ENCODE peak calls at places on chromosomes 3 and 15, in ten cellular contexts. X, Y, G, Q, I, C, A, V, E and N are unnamed samples.

GRCh38 chr3:36924748-36925521 is 19.9 kb downstream of the TRANK1 start:
- DNase-seq in G (no peak), Q (no peak), V (no peak), E (no peak), Y (peak), C (no peak), A (no peak), X (no peak), I (no peak), N (no peak)

GRCh38 chr15:76866716-76867321 is 38.3 kb downstream of the SCAPER start:
- DNase-seq in X (no peak), Y (peak), E (peak), V (no peak), C (no peak), Q (no peak), G (no peak), I (peak), A (no peak), N (no peak)

GRCh38 chr15:100725121-100726069 is 123.0 kb downstream of the ASB7 start:
- DNase-seq in I (peak), Y (no peak), A (peak), G (no peak), E (peak), C (peak), X (no peak), V (peak), Q (no peak), N (no peak)

GRCh38 chr15:77759896-77760592 is 127.3 kb upstream of the LINGO1 start:
- DNase-seq in A (no peak), X (no peak), V (no peak), E (no peak), C (no peak), G (no peak), Q (no peak), Y (no peak), I (no peak), N (no peak)

GRCh38 chr3:69712244-69712643 is 27.0 kb upstream of the MITF start:
- DNase-seq in Q (no peak), Y (no peak), X (no peak), V (no peak), C (no peak), I (no peak), G (no peak), E (no peak), A (no peak), N (no peak)

GRCh38 chr3:51568041-51568440 is 29.5 kb downstream of the RAD54L2 start:
- DNase-seq in X (no peak), V (no peak), E (no peak), Q (no peak), Y (no peak), A (no peak), I (no peak), G (no peak), C (no peak), N (no peak)

GRCh38 chr3:45218578-45219390 is 7.3 kb downstream of the TMEM158 start:
- DNase-seq in Y (no peak), G (no peak), A (no peak), E (peak), X (no peak), I (peak), V (no peak), Q (no peak), C (no peak), N (no peak)

GRCh38 chr3:61559108-61559731 is 2.2 kb upstream of the PTPRG start:
- DNase-seq in E (no peak), I (no peak), C (no peak), G (no peak), Q (no peak), Y (no peak), A (no peak), V (no peak), X (no peak), N (no peak)

GRCh38 chr3:126003447-126004190 is 34.6 kb downstream of the ROPN1B start:
- DNase-seq in E (no peak), G (no peak), X (no peak), Q (no peak), V (no peak), C (no peak), I (no peak), A (no peak), Y (no peak), N (no peak)

GRCh38 chr3:4674216-4674615 is 181.1 kb downstream of the ITPR1 start:
- DNase-seq in C (no peak), Y (no peak), X (no peak), A (no peak), V (no peak), I (peak), E (peak), Q (no peak), G (no peak), N (no peak)

GRCh38 chr15:74141591-74141990 is 11.2 kb downstream of the ISLR2 start:
- DNase-seq in I (no peak), Q (no peak), G (no peak), Y (no peak), A (no peak), X (no peak), V (no peak), E (peak), C (no peak), N (no peak)

GRCh38 chr15:66955001-66955516 is 110.3 kb upstream of the SMAD3 start:
- DNase-seq in Y (no peak), Q (no peak), E (no peak), I (no peak), G (no peak), V (no peak), A (no peak), X (no peak), C (no peak), N (no peak)

GRCh38 chr15:68010366-68010765 is 43.7 kb upstream of the PIAS1 start:
- DNase-seq in Q (no peak), Y (no peak), E (no peak), A (no peak), C (no peak), X (no peak), G (no peak), V (peak), I (no peak), N (no peak)

GRCh38 chr3:177878192-177878591 is 658.0 kb upstream of the KCNMB2 start:
- DNase-seq in A (no peak), I (no peak), X (no peak), E (no peak), Q (no peak), Y (no peak), V (no peak), C (no peak), G (no peak), N (no peak)

GRCh38 chr15:46456431-46456830 is 821.6 kb downstream of the SQOR start:
- DNase-seq in V (no peak), E (no peak), Y (no peak), C (no peak), I (no peak), X (no peak), Q (no peak), A (no peak), G (no peak), N (no peak)

GRCh38 chr3:72657666-72658065 is 190.6 kb downstream of the SHQ1 start:
- DNase-seq in C (no peak), V (no peak), X (peak), E (no peak), Y (no peak), G (no peak), I (no peak), Q (no peak), A (no peak), N (no peak)

GRCh38 chr3:109731639-109732473 is 394.5 kb upstream of the DPPA4 start:
- DNase-seq in A (peak), G (no peak), Q (peak), V (no peak), C (peak), Y (peak), E (peak), I (peak), X (peak), N (no peak)

DNA sequence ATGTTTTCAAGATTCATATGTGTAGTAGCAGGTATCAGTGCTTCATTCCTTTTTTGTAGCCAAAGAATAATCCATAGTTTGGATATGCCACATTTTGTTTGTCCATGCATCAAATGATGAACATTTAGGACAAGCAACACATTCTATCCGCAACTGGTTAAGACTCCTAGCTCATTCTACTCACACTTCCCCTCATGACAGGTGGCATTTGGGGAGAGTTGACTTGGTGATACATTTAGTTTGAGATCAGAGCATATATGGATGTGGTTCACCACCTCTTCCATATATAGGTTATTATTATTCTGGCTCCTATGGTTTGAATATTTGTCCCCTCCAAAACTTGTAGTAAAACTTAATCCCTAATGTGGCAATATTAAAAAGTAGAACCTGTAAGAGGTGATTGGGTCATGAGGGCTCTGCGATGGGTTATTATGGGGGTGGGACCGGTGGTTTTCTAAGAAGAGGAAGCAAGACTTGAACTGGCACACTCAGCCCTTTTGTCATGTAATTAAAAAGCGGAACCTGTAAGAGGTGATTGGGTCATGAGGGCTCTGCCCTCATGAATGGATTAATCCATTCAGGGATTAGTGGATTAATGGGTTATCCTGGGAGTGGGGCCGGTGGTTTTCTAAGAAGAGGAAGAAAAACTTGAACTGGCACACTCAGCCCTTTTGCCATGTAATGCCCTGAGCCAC is 75.3 kb upstream of the HRH1 start:
- DNase-seq in E (no peak), G (no peak), I (no peak), A (no peak), Q (no peak), Y (no peak), V (no peak), C (no peak), X (peak), N (no peak)
- TF ChIP-seq CTCF in E (no peak), G (no peak), I (no peak), A (no peak), Q (no peak), Y (no peak), V (no peak), C (no peak), X (no peak), N (no peak)

GRCh38 chr3:115165701-115166100 is 18.6 kb upstream of the ZBTB20 start:
- DNase-seq in E (no peak), Y (no peak), I (no peak), V (no peak), C (no peak), X (no peak), A (no peak), Q (no peak), G (no peak), N (no peak)

GRCh38 chr3:115164374-115165221 is 17.5 kb upstream of the ZBTB20 start:
- DNase-seq in C (no peak), G (no peak), V (no peak), X (no peak), I (no peak), Y (no peak), Q (no peak), E (no peak), A (no peak), N (no peak)

GRCh38 chr3:115165266-115165665 is 18.2 kb upstream of the ZBTB20 start:
- DNase-seq in V (no peak), X (no peak), Y (no peak), G (no peak), I (no peak), E (no peak), C (no peak), Q (no peak), A (no peak), N (no peak)

GRCh38 chr3:115169808-115170207 is 22.7 kb upstream of the ZBTB20 start:
- DNase-seq in V (no peak), E (peak), A (no peak), I (peak), Y (no peak), G (no peak), C (no peak), Q (no peak), X (no peak), N (no peak)
- TF ChIP-seq CTCF in V (no peak), E (peak), A (no peak), I (no peak), Y (peak), G (peak), C (no peak), Q (no peak), X (no peak), N (no peak)

DNA sequence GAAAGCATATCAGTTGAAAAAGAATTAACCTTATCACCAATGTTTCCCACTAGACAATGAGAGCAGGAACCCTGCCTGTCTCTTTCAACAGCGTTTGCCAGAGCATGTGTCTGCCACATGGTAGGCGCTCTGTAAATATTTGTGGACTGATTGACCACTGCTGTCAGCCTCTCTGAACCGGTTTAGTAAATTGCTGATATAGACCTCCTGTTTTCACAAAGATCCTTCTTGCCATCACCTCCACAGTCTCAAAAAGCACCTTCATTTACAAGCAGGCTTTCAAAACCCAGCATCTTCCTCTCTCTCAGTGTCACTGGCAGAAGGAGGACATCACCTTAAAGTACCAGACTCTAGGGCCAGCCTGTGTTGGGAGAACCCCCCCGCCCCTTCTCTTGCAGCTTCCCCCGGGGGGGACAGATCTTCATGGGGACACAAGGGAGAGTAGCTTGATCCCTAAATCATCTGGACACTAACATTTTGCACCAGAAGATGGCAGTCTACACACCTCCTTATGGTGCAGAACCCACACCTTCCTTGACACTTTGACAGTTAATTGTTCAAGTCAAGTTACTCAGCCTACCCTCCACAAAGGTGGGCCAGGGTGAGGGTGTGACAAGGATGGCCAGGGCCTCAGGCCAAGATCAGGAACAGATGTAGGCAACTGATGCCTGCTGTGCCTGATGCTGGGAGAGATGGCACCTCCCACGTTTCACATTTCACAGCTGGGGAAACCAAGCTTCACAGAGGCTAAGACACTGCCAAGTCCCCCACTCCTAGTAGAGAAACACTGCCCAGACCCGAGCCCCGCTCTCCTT is 37.8 kb upstream of the USP3 start:
- DNase-seq in A (peak), X (no peak), E (peak), Q (peak), G (no peak), I (peak), C (no peak), V (peak), Y (peak), N (no peak)
- TF ChIP-seq CTCF in A (peak), X (peak), E (peak), Q (peak), G (peak), I (peak), C (peak), V (peak), Y (peak), N (peak)

GRCh38 chr3:158102660-158103085 is 3.5 kb downstream of the SHOX2 start:
- DNase-seq in A (no peak), V (peak), I (no peak), Q (no peak), C (no peak), X (no peak), G (no peak), E (no peak), Y (no peak), N (no peak)

GRCh38 chr3:158103956-158104338 is 2.3 kb downstream of the SHOX2 start:
- DNase-seq in Q (peak), V (peak), Y (no peak), X (no peak), A (no peak), I (no peak), E (no peak), C (no peak), G (no peak), N (no peak)

GRCh38 chr3:158102219-158102612 is 4.0 kb downstream of the SHOX2 start:
- DNase-seq in V (no peak), Q (no peak), A (no peak), C (no peak), Y (no peak), G (no peak), I (no peak), X (no peak), E (no peak), N (no peak)

GRCh38 chr3:158104346-158105020 is 1.7 kb downstream of the SHOX2 start:
- DNase-seq in A (no peak), Q (no peak), E (no peak), V (no peak), I (no peak), X (no peak), C (no peak), G (no peak), Y (no peak), N (no peak)

GRCh38 chr3:158103131-158103955 is 2.9 kb downstream of the SHOX2 start:
- DNase-seq in Q (peak), V (peak), C (no peak), X (no peak), E (no peak), G (peak), I (no peak), Y (no peak), A (peak), N (no peak)
- TF ChIP-seq CTCF in Q (no peak), V (no peak), C (no peak), X (no peak), E (no peak), G (no peak), I (no peak), Y (no peak), A (no peak), N (no peak)

GRCh38 chr3:43211681-43212080 is 74.7 kb upstream of the SNRK start:
- DNase-seq in V (no peak), Y (no peak), A (no peak), X (no peak), G (no peak), C (no peak), Q (no peak), E (no peak), I (no peak), N (no peak)

GRCh38 chr3:43210049-43211027 is 76.0 kb upstream of the SNRK start:
- DNase-seq in I (no peak), Q (no peak), C (no peak), E (no peak), A (no peak), X (no peak), V (no peak), Y (no peak), G (no peak), N (no peak)

GRCh38 chr3:43207628-43208085 is 78.7 kb upstream of the SNRK start:
- DNase-seq in V (no peak), Q (no peak), Y (no peak), A (no peak), E (no peak), X (no peak), I (peak), G (no peak), C (peak), N (no peak)

GRCh38 chr3:43203022-43203421 is 83.3 kb upstream of the SNRK start:
- DNase-seq in E (no peak), I (no peak), C (no peak), Y (no peak), Q (no peak), X (peak), G (no peak), V (no peak), A (no peak), N (no peak)

DNA sequence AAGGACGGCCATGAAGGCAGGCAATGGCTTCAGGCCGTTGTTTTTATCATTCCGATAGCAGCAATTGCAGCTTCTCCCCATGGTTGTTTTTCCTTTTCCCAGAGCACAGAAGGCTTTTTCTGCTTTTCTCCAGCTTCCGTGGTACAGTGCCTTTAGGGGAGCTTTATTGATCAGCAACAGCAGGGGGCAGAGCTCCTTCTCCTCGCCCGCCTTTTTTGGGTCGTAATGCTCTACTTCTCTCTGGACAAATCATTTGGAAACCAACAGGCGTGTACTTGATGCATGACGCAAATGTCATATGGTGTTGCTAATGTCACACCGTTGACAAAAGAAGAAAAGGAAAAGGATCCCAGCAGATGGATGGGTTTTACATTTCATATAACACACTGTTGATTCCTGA is 79.7 kb upstream of the SNRK start:
- DNase-seq in A (no peak), Q (peak), G (no peak), Y (no peak), C (no peak), V (no peak), I (no peak), X (no peak), E (no peak), N (no peak)
- TF ChIP-seq CTCF in A (no peak), Q (no peak), G (no peak), Y (peak), C (no peak), V (peak), I (no peak), X (no peak), E (no peak), N (no peak)

DNA sequence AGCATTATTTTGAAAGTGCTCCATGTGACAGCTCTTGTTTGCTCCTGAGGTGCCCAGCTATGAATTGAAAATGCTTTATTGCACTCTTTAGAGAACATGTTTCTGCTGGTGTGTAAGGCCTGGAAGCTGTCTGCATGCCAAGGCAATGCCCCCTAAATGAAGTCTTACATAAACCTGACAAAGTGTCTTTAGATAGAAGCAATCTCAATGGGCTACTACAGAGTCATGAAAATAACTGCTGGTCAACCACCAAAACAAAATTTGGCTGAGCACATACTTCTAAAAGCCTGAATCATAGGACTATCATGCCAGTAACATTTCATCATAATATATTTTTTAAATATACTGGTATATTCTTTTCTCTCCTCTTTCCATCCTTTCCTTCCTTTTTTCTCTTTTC is 178.7 kb downstream of the THRB start:
- DNase-seq in C (no peak), G (no peak), V (no peak), I (peak), E (peak), X (no peak), A (no peak), Y (no peak), Q (no peak), N (no peak)
- TF ChIP-seq CTCF in C (no peak), G (no peak), V (no peak), I (no peak), E (no peak), X (no peak), A (no peak), Y (no peak), Q (no peak), N (no peak)

DNA sequence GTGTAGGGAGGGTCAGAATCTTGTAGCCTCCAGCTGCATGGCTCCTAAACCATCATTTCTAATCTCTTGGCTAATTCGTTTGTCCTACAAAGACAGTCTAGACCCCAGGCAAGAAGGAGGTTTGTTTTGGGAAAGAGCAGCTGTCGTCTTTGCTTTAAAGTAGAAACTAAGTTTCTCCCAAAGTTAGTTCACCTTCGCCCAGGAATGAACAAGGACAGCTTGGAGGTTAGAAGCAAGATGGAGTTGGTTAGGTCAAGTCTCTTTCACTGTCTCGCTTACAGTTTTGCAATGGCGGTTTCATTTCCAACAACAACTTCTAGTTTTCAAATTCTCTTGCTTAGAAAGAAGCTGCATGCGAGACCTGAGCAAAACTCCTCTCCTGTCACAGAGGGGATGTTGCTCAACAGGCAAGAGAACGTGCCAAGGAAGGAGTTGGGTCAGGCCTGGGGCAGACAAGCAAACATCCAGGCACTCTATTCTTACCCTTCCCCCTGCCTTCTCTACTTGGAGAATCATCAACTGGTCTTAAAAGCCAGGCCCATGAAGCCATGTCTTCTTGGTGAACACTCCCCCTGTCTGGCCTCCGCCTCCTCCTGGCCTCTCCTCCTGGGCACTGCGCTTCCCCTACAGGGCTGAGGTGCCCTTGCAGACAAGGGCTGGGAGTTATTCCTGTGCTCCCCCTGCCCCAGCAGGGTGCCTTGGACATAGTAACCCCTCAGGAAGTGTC is 57.6 kb downstream of the TMEM44 start:
- DNase-seq in Q (peak), E (peak), V (peak), A (no peak), G (peak), C (no peak), Y (no peak), X (no peak), I (peak), N (no peak)
- TF ChIP-seq CTCF in Q (no peak), E (peak), V (peak), A (no peak), G (no peak), C (peak), Y (no peak), X (no peak), I (peak), N (no peak)